ENCODE peak calls at places on chromosomes 12 and 14, in seven cellular contexts. C is body of pancreas, W is pancreas, G is spleen, Q is heart right ventricle, H is Panc1, R is endodermal cell. A is an unnamed sample.

GRCh38 chr12:109880049-109880931 is at the start of gene GLTP:
- DNase-seq in C (peak; percentile 88), W (peak; percentile 78), G (peak; percentile 97), Q (peak; percentile 81), H (no peak), R (peak; percentile 98), A (peak; percentile 84)

GRCh38 chr14:61326847-61327246 is 5.5 kb downstream of the PRKCH start:
- DNase-seq in C (peak; percentile 74), W (peak; percentile 49), G (peak; percentile 82), Q (peak; percentile 90), H (no peak), R (peak; percentile 68), A (peak; percentile 67)

GRCh38 chr14:22332671-22333407 is 256.2 kb downstream of the DAD1 start:
- DNase-seq in C (no peak), W (no peak), G (no peak), Q (no peak), H (no peak), R (no peak), A (no peak)

GRCh38 chr12:1803736-1804135 is 16.6 kb upstream of the LRTM2 start:
- DNase-seq in C (no peak), W (no peak), G (peak; percentile 66), Q (no peak), H (no peak), R (no peak), A (no peak)

GRCh38 chr14:100031506-100032281 is 33.5 kb upstream of the EVL start:
- DNase-seq in C (peak; percentile 23), W (no peak), G (no peak), Q (no peak), H (peak; percentile 81), R (no peak), A (peak; percentile 67)

GRCh38 chr12:39722511-39722910 is 102.9 kb upstream of the ABCD2 start:
- DNase-seq in C (no peak), W (no peak), G (no peak), Q (no peak), H (no peak), R (no peak), A (no peak)

GRCh38 chr14:70045296-70045695 is 143.5 kb downstream of the SLC8A3 start:
- DNase-seq in C (no peak), W (no peak), G (no peak), Q (no peak), H (no peak), R (no peak), A (no peak)

GRCh38 chr12:4843907-4844306 is 65.8 kb upstream of the KCNA1 start:
- DNase-seq in C (no peak), W (no peak), G (no peak), Q (no peak), H (no peak), R (no peak), A (no peak)

GRCh38 chr12:109435428-109436180 is 41.5 kb downstream of the KCTD10 start:
- DNase-seq in C (no peak), W (no peak), G (no peak), Q (no peak), H (no peak), R (peak; percentile 68), A (no peak)

GRCh38 chr12:107875772-107876171 is 101.3 kb downstream of the ASCL4 start:
- DNase-seq in C (no peak), W (no peak), G (no peak), Q (no peak), H (no peak), R (no peak), A (no peak)

GRCh38 chr14:100076630-100077029 is 11.4 kb downstream of the EVL start:
- DNase-seq in C (no peak), W (peak; percentile 29), G (no peak), Q (no peak), H (no peak), R (no peak), A (no peak)

GRCh38 chr12:83823386-83824045 is 1089.1 kb downstream of the SLC6A15 start:
- DNase-seq in C (peak; percentile 28), W (no peak), G (peak; percentile 64), Q (peak; percentile 13), H (peak; percentile 15), R (peak; percentile 98), A (no peak)

GRCh38 chr12:27344246-27344645 is 11.6 kb downstream of the BMAL2 start:
- DNase-seq in C (no peak), W (no peak), G (no peak), Q (no peak), H (no peak), R (no peak), A (no peak)

DNA sequence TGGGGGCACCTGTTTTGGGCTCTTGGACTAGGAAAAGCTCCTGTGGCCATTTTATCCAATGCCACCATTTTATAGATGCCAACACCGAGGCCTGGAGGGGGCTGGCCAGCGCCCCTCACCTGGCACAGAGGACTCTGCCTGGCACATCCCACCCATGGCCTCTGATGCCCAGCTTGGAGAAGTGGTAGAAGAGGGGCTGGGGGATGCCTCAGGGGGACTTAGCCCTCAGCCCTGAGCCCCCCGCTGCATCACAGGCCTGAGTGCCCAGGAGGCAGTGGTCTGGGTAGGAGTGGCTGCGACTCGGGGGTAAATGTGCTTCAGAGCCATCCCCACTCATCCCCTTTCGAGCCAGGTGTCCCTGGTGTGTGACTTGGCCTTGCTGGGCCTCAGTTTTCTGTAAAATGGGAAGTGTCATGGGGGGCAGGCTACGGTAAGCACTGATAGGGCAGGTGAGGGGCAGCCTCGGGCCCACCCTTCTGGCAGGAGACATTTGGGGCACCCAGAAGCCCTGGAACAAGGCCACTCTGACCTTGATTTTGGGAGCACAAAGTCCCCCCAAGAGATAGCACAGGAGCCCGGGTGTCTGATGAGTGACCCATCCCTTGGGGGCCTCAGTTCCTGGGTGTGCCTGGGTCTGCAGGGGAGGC is 22.5 kb downstream of the SH2B3 start:
- DNase-seq in C (no peak), W (no peak), G (no peak), Q (no peak), H (no peak), R (no peak), A (no peak)
- H3K4me1 ChIP-seq in C (peaks cover 18% of the 10 kb centered on the region), W (peaks cover 16% of the 10 kb centered on the region), G (peaks cover 96% of the 10 kb centered on the region), Q (peaks cover 99% of the 10 kb centered on the region), H (peaks cover 56% of the 10 kb centered on the region), R (peaks cover 7% of the 10 kb centered on the region), A (peaks cover 27% of the 10 kb centered on the region)

DNA sequence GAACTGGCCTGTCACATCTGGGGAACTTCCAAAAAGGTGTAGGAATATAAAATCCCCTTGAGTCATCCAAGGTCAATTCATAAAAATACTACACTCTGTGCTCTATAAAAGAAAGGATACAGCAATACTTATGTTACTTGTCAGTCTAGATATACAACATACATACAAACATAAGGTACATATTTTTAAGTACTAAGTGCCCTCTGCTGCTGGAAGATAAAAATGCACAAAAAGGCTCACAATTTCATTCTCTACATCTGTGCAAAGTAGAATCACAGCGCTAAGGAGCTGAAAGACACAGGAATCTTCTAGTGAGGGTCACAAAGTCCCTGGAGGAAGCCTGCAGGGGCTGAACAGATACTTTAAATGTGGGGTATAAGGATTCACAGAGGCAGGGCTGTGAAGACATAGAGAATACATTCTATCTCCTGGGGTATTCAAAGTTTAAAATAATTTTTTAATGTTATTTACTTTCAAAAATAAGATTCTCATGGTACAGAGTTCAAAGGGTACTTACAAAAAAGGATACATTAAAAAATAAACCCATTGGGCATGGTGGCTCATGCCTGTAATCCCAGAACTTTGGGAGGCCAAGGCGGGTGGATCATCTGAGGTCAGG is 10.2 kb upstream of the GOLGA5 start:
- DNase-seq in C (peak; percentile 41), W (no peak), G (no peak), Q (peak; percentile 44), H (peak; percentile 60), R (no peak), A (no peak)
- H3K27ac ChIP-seq in C (no peak overlapping the region), W (no peak overlapping the region), G (no peak overlapping the region), Q (no peak overlapping the region), H (no peak overlapping the region), R (no peak overlapping the region), A (no peak overlapping the region)

DNA sequence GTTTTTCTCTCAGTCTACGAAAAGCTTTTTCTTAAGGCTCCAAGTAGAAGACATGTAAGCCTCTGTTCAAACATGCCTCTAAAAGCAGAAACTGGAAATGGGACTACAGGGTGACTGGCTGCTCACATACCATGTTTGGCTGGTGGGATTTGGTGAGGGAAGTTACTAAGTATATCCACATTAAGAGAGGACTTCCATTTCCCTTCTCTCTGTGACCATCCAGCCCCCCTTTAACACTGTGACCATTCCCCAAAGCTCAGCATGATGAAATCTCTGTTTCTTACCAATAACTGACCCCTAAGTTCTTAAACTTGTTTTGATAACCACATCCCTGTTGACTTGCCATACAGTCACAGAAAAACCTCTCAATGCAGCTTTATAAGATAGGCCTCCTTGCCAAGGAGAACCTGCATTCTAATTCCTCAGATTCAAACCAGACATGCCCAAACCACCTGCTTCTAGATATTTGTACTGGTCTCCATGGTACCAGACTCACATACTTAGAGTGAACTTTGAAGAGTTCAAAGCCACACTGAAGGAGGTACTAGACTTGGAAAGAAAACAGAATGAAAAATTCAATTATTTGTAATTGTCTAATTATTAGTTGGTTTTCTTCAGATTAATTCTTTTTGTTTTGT is 102.2 kb downstream of the VEZT start:
- DNase-seq in C (no peak), W (no peak), G (no peak), Q (no peak), H (no peak), R (no peak), A (no peak)
- H3K4me1 ChIP-seq in C (peaks cover 5% of the 10 kb centered on the region), W (no peaks in the 10 kb centered on the region), G (no peaks in the 10 kb centered on the region), Q (peaks cover 3% of the 10 kb centered on the region), H (peaks cover 14% of the 10 kb centered on the region), R (peaks cover 12% of the 10 kb centered on the region), A (peaks cover 2% of the 10 kb centered on the region)

DNA sequence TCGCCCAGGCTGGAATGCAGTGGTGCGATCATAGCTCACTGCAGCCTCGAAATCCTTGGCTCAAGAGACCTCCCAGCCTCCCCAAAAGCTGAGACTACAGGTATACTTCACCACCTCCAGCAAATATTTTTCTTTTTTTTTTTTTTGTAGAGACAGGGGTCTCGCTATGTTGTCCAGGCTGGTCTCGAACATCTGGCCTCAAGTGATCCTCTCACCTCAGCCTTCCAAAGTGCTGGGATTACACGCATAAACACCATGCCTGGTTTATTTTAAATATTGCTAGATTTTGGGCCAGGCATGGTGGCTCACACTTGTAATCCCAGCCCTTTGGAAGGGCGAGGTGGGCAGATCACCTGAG is 26.7 kb upstream of the UBC start:
- DNase-seq in C (no peak), W (no peak), G (no peak), Q (no peak), H (no peak), R (no peak), A (no peak)
- H3K27ac ChIP-seq in C (peak overlapping the region; percentile 86), W (peak overlapping the region; percentile 94), G (peak overlapping the region; percentile 93), Q (peak overlapping the region; percentile 91), H (peak overlapping the region; percentile 97), R (no peak overlapping the region), A (peak overlapping the region; percentile 38)